ENCODE peak calls at places on chromosomes 5 and 9, in four cellular contexts. R is PC-3; L is activated naive CD4-positive, alpha-beta T cell; V is H9. X is an unnamed sample.

GRCh38 chr9:86600977-86601376 is 246.8 kb upstream of the TUT7 start:
- DNase-seq in R (no peak), L (no peak), V (no peak), X (no peak)

GRCh38 chr9:37311938-37312730 is 110.4 kb upstream of the GRHPR start:
- DNase-seq in R (peak), L (no peak), V (no peak), X (peak)

GRCh38 chr5:174204914-174205313 is 159.4 kb downstream of the NSG2 start:
- DNase-seq in R (peak), L (no peak), V (peak), X (no peak)

GRCh38 chr9:127083133-127083532 is 39.3 kb downstream of the ANGPTL2 start:
- DNase-seq in R (no peak), L (no peak), V (no peak), X (no peak)

GRCh38 chr5:1540831-1541661 is 17.3 kb upstream of the LPCAT1 start:
- DNase-seq in R (no peak), L (no peak), V (no peak), X (no peak)

GRCh38 chr5:157819502-157820125 is 39.3 kb downstream of the CLINT1 start:
- DNase-seq in R (no peak), L (no peak), V (no peak), X (no peak)

GRCh38 chr5:132493241-132493640 is 2.7 kb upstream of the IRF1 start:
- DNase-seq in R (no peak), L (no peak), V (no peak), X (no peak)

GRCh38 chr9:21810881-21811280 is 8.4 kb downstream of the MTAP start:
- DNase-seq in R (no peak), L (no peak), V (no peak), X (no peak)

GRCh38 chr9:110330484-110331115 is 7.1 kb downstream of the TXNDC8 start:
- DNase-seq in R (no peak), L (no peak), V (no peak), X (peak)

GRCh38 chr9:136762915-136763648 is 1.2 kb downstream of the LCN15 start:
- DNase-seq in R (peak), L (no peak), V (peak), X (no peak)

GRCh38 chr5:64632251-64632650 is 58.1 kb upstream of the SHISAL2B start:
- DNase-seq in R (no peak), L (no peak), V (no peak), X (peak)

GRCh38 chr5:122312670-122312988 is 592 bp downstream of the SNCAIP start:
- DNase-seq in R (no peak), L (no peak), V (peak), X (no peak)

GRCh38 chr9:19085295-19085694 is 17.4 kb downstream of the HAUS6 start:
- DNase-seq in R (peak), L (no peak), V (no peak), X (no peak)

GRCh38 chr5:113345261-113345940 is 89.4 kb downstream of the TSSK1B start:
- DNase-seq in R (peak), L (no peak), V (no peak), X (peak)

GRCh38 chr5:94544031-94544650 is 74.3 kb downstream of the KIAA0825 start:
- DNase-seq in R (no peak), L (no peak), V (no peak), X (peak)

GRCh38 chr5:124795829-124796228 is 49.4 kb upstream of the ZNF608 start:
- DNase-seq in R (no peak), L (no peak), V (no peak), X (no peak)

GRCh38 chr9:112443200-112443599 is 43.4 kb upstream of the KIAA1958 start:
- DNase-seq in R (peak), L (no peak), V (no peak), X (peak)

GRCh38 chr5:107285772-107286171 is 385.0 kb downstream of the EFNA5 start:
- DNase-seq in R (peak), L (no peak), V (no peak), X (no peak)

GRCh38 chr5:45741110-45741509 is 44.9 kb upstream of the HCN1 start:
- DNase-seq in R (no peak), L (no peak), V (peak), X (no peak)

GRCh38 chr5:153223376-153223775 is 267.1 kb upstream of the GRIA1 start:
- DNase-seq in R (no peak), L (no peak), V (no peak), X (peak)

GRCh38 chr9:126111556-126111955 is 215.1 kb upstream of the MVB12B start:
- DNase-seq in R (no peak), L (no peak), V (no peak), X (no peak)

GRCh38 chr5:169651526-169651925 is 14.5 kb downstream of the DOCK2 start:
- DNase-seq in R (no peak), L (no peak), V (no peak), X (no peak)

GRCh38 chr5:112253478-112254250 is 165.4 kb downstream of the EPB41L4A start:
- DNase-seq in R (peak), L (no peak), V (no peak), X (no peak)

GRCh38 chr9:124621371-124622328 is 114.5 kb upstream of the NR5A1 start:
- DNase-seq in R (no peak), L (no peak), V (no peak), X (peak)

GRCh38 chr5:150303070-150303595 is 428 bp upstream of the ARSI start:
- DNase-seq in R (no peak), L (no peak), V (peak), X (no peak)

GRCh38 chr5:168874713-168875380 is 295.7 kb upstream of the PANK3 start:
- DNase-seq in R (peak), L (no peak), V (peak), X (peak)

X was measured in LHCN-M2.